ENCODE peak calls at places on chromosomes 4 and X, in four cellular contexts. L is prostate gland; F is right cardiac atrium; M is CD4-positive, alpha-beta T cell. N is an unnamed sample.
A peak's percentile ranks its signal among the peaks of the same experiment; 100 is the strongest.

GRCh38 chr4:1421650-1422049 is 15.4 kb upstream of the NKX1-1 start:
- DNase-seq in L (no peak), F (no peak), M (no peak), N (no peak)

GRCh38 chr4:92304636-92305035 is 870 bp downstream of the GRID2 start:
- DNase-seq in L (no peak), F (no peak), M (no peak), N (no peak)

GRCh38 chr4:163384434-163384833 is 40.7 kb downstream of the NPY5R start:
- DNase-seq in L (no peak), F (no peak), M (no peak), N (no peak)

GRCh38 chr4:63607186-63607872 is 801.9 kb downstream of the TECRL start:
- DNase-seq in L (no peak), F (no peak), M (no peak), N (no peak)

GRCh38 chr4:109294006-109294405 is 8.5 kb downstream of the COL25A1 start:
- DNase-seq in L (no peak), F (no peak), M (no peak), N (no peak)

GRCh38 chr4:81486502-81486901 is 14.8 kb upstream of the RASGEF1B start:
- DNase-seq in L (peak; percentile 36), F (no peak), M (no peak), N (no peak)

GRCh38 chr4:26321326-26322276 is 787 bp downstream of the RBPJ start:
- DNase-seq in L (peak; percentile 10), F (peak; percentile 64), M (peak; percentile 17), N (no peak)

GRCh38 chr4:102642571-102643298 is 118.0 kb downstream of the MANBA start:
- DNase-seq in L (no peak), F (no peak), M (no peak), N (no peak)

GRCh38 chr4:111283066-111283677 is 660.3 kb upstream of the PITX2 start:
- DNase-seq in L (peak; percentile 13), F (peak; percentile 39), M (no peak), N (no peak)

GRCh38 chrX:264634-265455 is 16.3 kb upstream of the PLCXD1 start:
- DNase-seq in L (peak; percentile 22), F (no peak), M (no peak), N (no peak)

GRCh38 chr4:130068072-130068471 is 972.1 kb downstream of the C4orf33 start:
- DNase-seq in L (no peak), F (no peak), M (no peak), N (no peak)

GRCh38 chr4:48906283-48907173 is at the start of gene OCIAD2:
- DNase-seq in L (peak; percentile 81), F (peak; percentile 80), M (peak; percentile 78), N (no peak)

GRCh38 chr4:120926358-120927025 is 4.0 kb upstream of the PRDM5 start:
- DNase-seq in L (no peak), F (no peak), M (no peak), N (no peak)

GRCh38 chr4:30837131-30837539 is 117.0 kb downstream of the PCDH7 start:
- DNase-seq in L (no peak), F (no peak), M (no peak), N (no peak)

DNA sequence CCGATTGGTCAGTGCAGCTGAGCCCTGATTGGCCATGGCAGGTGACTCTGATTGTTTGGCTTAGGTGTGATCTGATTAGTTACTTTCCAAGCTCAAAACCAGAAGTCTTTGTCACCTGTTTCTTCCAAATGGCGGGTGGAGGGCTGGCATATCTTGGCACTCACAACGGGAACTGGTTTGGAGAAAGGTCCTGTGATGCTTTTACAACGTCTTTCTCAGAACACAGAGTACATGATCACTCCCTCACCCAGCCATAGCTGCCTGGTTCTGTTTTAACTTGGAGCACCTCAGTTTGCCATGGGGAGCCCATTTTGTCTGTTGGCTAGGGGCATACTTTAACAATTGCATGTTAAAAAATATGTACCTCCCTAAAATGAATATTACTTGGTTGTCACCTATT is 13.0 kb upstream of the XK start:
- DNase-seq in L (no peak), F (no peak), M (no peak), N (no peak)
- H3K27ac ChIP-seq in L (no peak overlapping the region), F (no peak overlapping the region), M (no peak overlapping the region), N (no peak overlapping the region)

GRCh38 chr4:6271701-6272465 is 2.2 kb downstream of the WFS1 start:
- DNase-seq in L (peak; percentile 53), F (peak; percentile 83), M (no peak), N (no peak)
- H3K27ac ChIP-seq in L (peak overlapping the region; percentile 68), F (peak overlapping the region; percentile 10), M (no peak overlapping the region), N (no peak overlapping the region)

GRCh38 chr4:185717018-185717726 is 94.8 kb downstream of the SORBS2 start:
- DNase-seq in L (no peak), F (peak; percentile 52), M (no peak), N (no peak)
- H3K27ac ChIP-seq in L (no peak overlapping the region), F (peak overlapping the region; percentile 63), M (no peak overlapping the region), N (no peak overlapping the region)

DNA sequence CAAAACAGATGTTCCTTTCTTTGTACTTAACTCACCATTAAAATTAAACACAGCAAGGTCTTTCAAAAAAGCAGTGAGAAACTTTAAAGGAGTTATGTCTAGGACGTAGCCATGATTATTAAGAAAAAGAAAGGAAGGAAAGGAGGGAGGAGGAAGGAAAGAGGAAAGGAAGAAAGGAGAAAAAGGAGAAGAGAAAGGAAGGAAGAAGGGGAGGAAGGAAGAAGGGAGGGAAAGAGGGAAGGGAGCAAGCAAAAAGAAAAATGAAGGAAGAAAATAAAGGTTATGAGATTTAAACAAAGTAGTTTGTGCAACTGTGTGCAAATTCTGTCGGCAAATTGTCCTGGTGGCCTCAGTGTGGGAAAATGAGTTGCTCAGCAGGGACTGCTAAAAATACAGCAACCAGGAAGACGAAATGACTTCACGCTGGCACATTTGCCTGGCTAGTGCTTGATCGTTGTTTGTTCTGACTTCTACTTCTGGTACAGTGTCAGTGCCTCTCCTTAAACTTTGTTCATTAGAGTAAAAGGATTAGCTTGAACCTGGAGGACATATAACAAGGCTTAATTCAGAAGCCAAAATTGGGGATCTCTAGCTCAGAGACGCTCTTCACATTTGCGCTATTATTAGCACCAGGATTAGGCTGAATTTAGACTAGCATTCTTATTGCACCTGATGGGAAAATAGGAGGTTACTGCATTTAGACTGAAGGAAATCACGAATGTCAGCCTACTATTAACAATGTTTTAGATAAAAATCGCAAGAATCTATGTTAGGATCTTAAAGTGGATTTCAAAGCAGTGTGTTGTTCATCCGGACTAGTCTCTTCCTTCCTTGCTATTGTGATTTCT is 81.2 kb downstream of the DCK start:
- DNase-seq in L (peak; percentile 25), F (no peak), M (no peak), N (peak; percentile 8)
- H3K27ac ChIP-seq in L (peak overlapping the region; percentile 31), F (peak overlapping the region; percentile 78), M (no peak overlapping the region), N (no peak overlapping the region)

DNA sequence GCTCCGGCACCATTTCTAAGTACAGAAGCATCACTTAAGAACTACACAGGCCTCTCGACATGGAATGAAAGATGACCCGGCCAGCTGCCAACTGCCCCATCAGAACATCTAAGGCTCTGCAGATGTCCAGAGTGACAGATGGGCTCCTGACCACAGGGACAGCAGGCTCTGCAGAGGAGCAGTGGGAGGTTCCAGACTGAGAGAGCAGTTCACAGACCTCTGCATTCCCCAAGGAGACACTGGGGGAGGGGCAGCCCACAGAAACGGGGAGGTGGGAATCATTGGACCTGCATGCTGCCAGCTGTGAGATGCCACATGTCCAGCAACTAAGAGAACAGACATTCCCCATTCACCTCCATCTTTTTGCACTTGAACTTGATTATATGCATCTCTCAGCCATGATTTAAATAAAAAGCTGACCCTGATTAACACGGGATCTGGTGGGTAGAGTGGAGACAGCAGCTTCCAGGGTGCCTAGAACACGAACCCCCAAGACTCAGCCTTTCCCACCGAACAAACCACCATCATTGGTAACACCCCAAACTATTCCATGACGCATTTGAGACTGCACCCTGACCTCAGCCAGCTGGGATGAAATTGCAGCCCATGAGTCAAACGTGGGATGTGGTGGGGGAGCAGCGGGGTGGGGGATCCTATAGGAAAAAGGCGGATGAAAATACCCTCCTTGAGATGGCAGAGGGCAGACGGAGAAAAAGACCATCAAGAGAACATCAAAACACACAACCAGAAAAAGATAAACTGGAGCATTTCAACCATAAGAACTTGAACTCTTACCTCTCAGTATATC is 47.2 kb downstream of the AFAP1 start:
- DNase-seq in L (no peak), F (no peak), M (no peak), N (no peak)
- H3K27ac ChIP-seq in L (no peak overlapping the region), F (no peak overlapping the region), M (no peak overlapping the region), N (no peak overlapping the region)

N was measured in substantia nigra.